ENCODE peak calls at places on chromosomes 12 and 14, in eight cellular contexts. S is stimulated activated CD8-positive, alpha-beta memory T cell treated with anti-CD3 and anti-CD28 coated beads, Interleukin-15, amount 100 ng/mL, for 4 hours; O is IMR-90; K is stimulated activated CD4-positive, alpha-beta T cell treated with anti-CD3 and anti-CD28 coated beads, TNF-alpha, amount 100 ng/mL, for 48 hours; A is Right ventricle myocardium inferior; Y is kidney glomerular epithelial cell; W is NCI-H1105 treated with DMSO at 0.1 percent for 48 hours; B is epithelial cell of esophagus. D is an unnamed sample.

GRCh38 chr12:57240926-57241555 is 9.9 kb downstream of the STAC3 start:
- DNase-seq in W (peak; percentile 16), K (no peak), B (peak; percentile 45), S (no peak), O (no peak), A (no peak), Y (no peak), D (no peak)

GRCh38 chr12:73678335-73678734 is 859.3 kb upstream of the ATXN7L3B start:
- DNase-seq in O (no peak), Y (no peak), A (no peak), K (no peak), B (peak; percentile 55), W (no peak), S (no peak), D (no peak)

GRCh38 chr12:21893924-21894323 is 47.3 kb downstream of the ABCC9 start:
- DNase-seq in A (no peak), O (no peak), W (no peak), S (no peak), B (no peak), K (no peak), Y (no peak), D (no peak)

GRCh38 chr14:72826039-72826438 is 67.9 kb downstream of the DPF3 start:
- DNase-seq in S (no peak), Y (no peak), A (no peak), W (no peak), B (no peak), K (no peak), O (no peak), D (no peak)

GRCh38 chr14:89303452-89304435 is 113.3 kb downstream of the FOXN3 start:
- DNase-seq in Y (peak; percentile 55), K (no peak), W (peak; percentile 86), A (no peak), O (peak; percentile 95), B (peak; percentile 50), S (no peak), D (peak; percentile 83)

GRCh38 chr12:53298154-53298553 is 1.3 kb upstream of the MYG1 start:
- DNase-seq in B (peak; percentile 21), Y (no peak), S (no peak), O (peak; percentile 97), K (no peak), A (no peak), W (no peak), D (peak; percentile 92)

GRCh38 chr12:5944688-5945070 is 380 bp downstream of the ANO2 start:
- DNase-seq in K (no peak), Y (no peak), S (no peak), O (no peak), B (no peak), A (no peak), W (peak; percentile 40), D (no peak)

GRCh38 chr14:51614707-51615106 is 37.0 kb upstream of the FRMD6 start:
- DNase-seq in A (no peak), Y (no peak), W (peak; percentile 92), S (no peak), B (no peak), O (peak; percentile 55), K (no peak), D (peak; percentile 71)

GRCh38 chr12:45695035-45695434 is 34.5 kb upstream of the ARID2 start:
- DNase-seq in A (no peak), B (no peak), W (no peak), Y (no peak), O (peak; percentile 11), S (no peak), K (no peak), D (no peak)

GRCh38 chr14:29894030-29894429 is 33.6 kb downstream of the PRKD1 start:
- DNase-seq in Y (no peak), B (no peak), A (no peak), S (no peak), K (no peak), O (no peak), W (no peak), D (no peak)

GRCh38 chr12:46798648-46799047 is 27.1 kb downstream of the SLC38A4 start:
- DNase-seq in S (no peak), B (no peak), Y (no peak), O (no peak), K (no peak), A (no peak), W (no peak), D (no peak)

GRCh38 chr14:64654072-64654899 is 49.9 kb upstream of the PLEKHG3 start:
- DNase-seq in A (no peak), O (peak; percentile 96), W (no peak), S (no peak), B (peak; percentile 87), Y (peak; percentile 85), K (no peak), D (peak; percentile 95)

GRCh38 chr12:10901427-10901826 is 7.9 kb downstream of the TAS2R13 start:
- DNase-seq in A (no peak), W (no peak), O (no peak), K (no peak), B (peak; percentile 59), Y (no peak), S (no peak), D (peak; percentile 5)

GRCh38 chr14:103897075-103897947 is 30.9 kb upstream of the TDRD9 start:
- DNase-seq in S (no peak), O (no peak), B (no peak), W (no peak), A (peak; percentile 65), Y (peak; percentile 46), K (no peak), D (no peak)

GRCh38 chr12:126210448-126210847 is 1145.2 kb downstream of the AACS start:
- DNase-seq in K (no peak), Y (no peak), O (no peak), S (no peak), W (no peak), B (peak; percentile 1), A (no peak), D (no peak)

GRCh38 chr12:115749485-115749884 is 528.0 kb downstream of the MED13L start:
- DNase-seq in W (no peak), K (no peak), S (no peak), Y (no peak), O (no peak), B (no peak), A (no peak), D (no peak)

GRCh38 chr12:75635606-75636444 is 124.4 kb upstream of the KRR1 start:
- DNase-seq in S (no peak), B (peak; percentile 72), K (peak; percentile 6), W (no peak), A (no peak), O (peak; percentile 97), Y (peak; percentile 75), D (peak; percentile 96)

GRCh38 chr14:103186241-103186835 is 63.1 kb downstream of the TNFAIP2 start:
- DNase-seq in Y (no peak), S (no peak), W (no peak), K (no peak), B (no peak), O (no peak), A (no peak), D (no peak)

D was measured in fibroblast of mammary gland.